ENCODE peak calls at places on chromosomes 16 and 17, in ten cellular contexts. One of them, this sample, is unnamed.
A peak's percentile ranks its signal among the peaks of the same experiment; 100 is the strongest.

GRCh38 chr16:566475-567361 is at the start of gene NHLRC4:
- DNase-seq in Daoy: peak; percentile 49
- DNase-seq in GM23338: peak; percentile 84
- DNase-seq in colonic mucosa: peak; percentile 76
- DNase-seq in H54: peak; percentile 82
- DNase-seq in GM03348: peak; percentile 65
- DNase-seq in islet precursor cell: peak; percentile 90
- DNase-seq in nucleus accumbens: no peak
- DNase-seq in AG10803: peak; percentile 29
- DNase-seq in stimulated activated CD8-positive, alpha-beta memory T cell treated with anti-CD3 and anti-CD28 coated beads, Interleukin-4, amount 100 ng/mL, for 1 hour: no peak
- DNase-seq in this sample: peak; percentile 81

GRCh38 chr17:44777394-44778348 is 18.9 kb downstream of the ADAM11 start:
- DNase-seq in colonic mucosa: no peak
- DNase-seq in H54: no peak
- DNase-seq in GM23338: no peak
- DNase-seq in stimulated activated CD8-positive, alpha-beta memory T cell treated with anti-CD3 and anti-CD28 coated beads, Interleukin-4, amount 100 ng/mL, for 1 hour: no peak
- DNase-seq in islet precursor cell: peak; percentile 60
- DNase-seq in GM03348: no peak
- DNase-seq in Daoy: no peak
- DNase-seq in nucleus accumbens: no peak
- DNase-seq in AG10803: no peak
- DNase-seq in this sample: no peak

GRCh38 chr17:48960834-48961515 is 7.4 kb downstream of the GIP start:
- DNase-seq in AG10803: no peak
- DNase-seq in GM03348: peak; percentile 37
- DNase-seq in Daoy: no peak
- DNase-seq in stimulated activated CD8-positive, alpha-beta memory T cell treated with anti-CD3 and anti-CD28 coated beads, Interleukin-4, amount 100 ng/mL, for 1 hour: no peak
- DNase-seq in islet precursor cell: peak; percentile 77
- DNase-seq in H54: no peak
- DNase-seq in colonic mucosa: no peak
- DNase-seq in nucleus accumbens: no peak
- DNase-seq in GM23338: peak; percentile 46
- DNase-seq in this sample: no peak

GRCh38 chr17:1967092-1967662 is 58.0 kb downstream of the RTN4RL1 start:
- DNase-seq in islet precursor cell: peak; percentile 93
- DNase-seq in GM23338: peak; percentile 74
- DNase-seq in stimulated activated CD8-positive, alpha-beta memory T cell treated with anti-CD3 and anti-CD28 coated beads, Interleukin-4, amount 100 ng/mL, for 1 hour: no peak
- DNase-seq in GM03348: no peak
- DNase-seq in nucleus accumbens: no peak
- DNase-seq in AG10803: no peak
- DNase-seq in H54: no peak
- DNase-seq in Daoy: no peak
- DNase-seq in colonic mucosa: no peak
- DNase-seq in this sample: no peak

GRCh38 chr16:4025428-4025827 is 90.8 kb downstream of the ADCY9 start:
- DNase-seq in AG10803: no peak
- DNase-seq in islet precursor cell: no peak
- DNase-seq in stimulated activated CD8-positive, alpha-beta memory T cell treated with anti-CD3 and anti-CD28 coated beads, Interleukin-4, amount 100 ng/mL, for 1 hour: no peak
- DNase-seq in GM03348: no peak
- DNase-seq in H54: no peak
- DNase-seq in Daoy: no peak
- DNase-seq in nucleus accumbens: no peak
- DNase-seq in colonic mucosa: no peak
- DNase-seq in GM23338: no peak
- DNase-seq in this sample: no peak

GRCh38 chr17:45438931-45439610 is 6.4 kb upstream of the ARHGAP27 start:
- DNase-seq in H54: no peak
- DNase-seq in islet precursor cell: peak; percentile 85
- DNase-seq in stimulated activated CD8-positive, alpha-beta memory T cell treated with anti-CD3 and anti-CD28 coated beads, Interleukin-4, amount 100 ng/mL, for 1 hour: no peak
- DNase-seq in GM23338: no peak
- DNase-seq in colonic mucosa: peak; percentile 64
- DNase-seq in AG10803: no peak
- DNase-seq in Daoy: no peak
- DNase-seq in GM03348: no peak
- DNase-seq in nucleus accumbens: no peak
- DNase-seq in this sample: no peak

GRCh38 chr17:51298508-51299371 is 38.4 kb downstream of the UTP18 start:
- DNase-seq in islet precursor cell: no peak
- DNase-seq in GM03348: peak; percentile 60
- DNase-seq in AG10803: peak; percentile 56
- DNase-seq in colonic mucosa: no peak
- DNase-seq in Daoy: peak; percentile 7
- DNase-seq in GM23338: peak; percentile 83
- DNase-seq in H54: peak; percentile 16
- DNase-seq in nucleus accumbens: no peak
- DNase-seq in stimulated activated CD8-positive, alpha-beta memory T cell treated with anti-CD3 and anti-CD28 coated beads, Interleukin-4, amount 100 ng/mL, for 1 hour: no peak
- DNase-seq in this sample: no peak

GRCh38 chr16:57123216-57123968 is 31.0 kb downstream of the CPNE2 start:
- DNase-seq in Daoy: peak; percentile 22
- DNase-seq in colonic mucosa: no peak
- DNase-seq in nucleus accumbens: no peak
- DNase-seq in islet precursor cell: no peak
- DNase-seq in GM03348: no peak
- DNase-seq in AG10803: no peak
- DNase-seq in stimulated activated CD8-positive, alpha-beta memory T cell treated with anti-CD3 and anti-CD28 coated beads, Interleukin-4, amount 100 ng/mL, for 1 hour: no peak
- DNase-seq in GM23338: no peak
- DNase-seq in H54: no peak
- DNase-seq in this sample: no peak

GRCh38 chr17:17849147-17849820 is 12.5 kb upstream of the SREBF1 start:
- DNase-seq in islet precursor cell: no peak
- DNase-seq in nucleus accumbens: no peak
- DNase-seq in AG10803: peak; percentile 79
- DNase-seq in H54: no peak
- DNase-seq in stimulated activated CD8-positive, alpha-beta memory T cell treated with anti-CD3 and anti-CD28 coated beads, Interleukin-4, amount 100 ng/mL, for 1 hour: peak; percentile 66
- DNase-seq in Daoy: peak; percentile 80
- DNase-seq in GM23338: no peak
- DNase-seq in colonic mucosa: peak; percentile 60
- DNase-seq in GM03348: peak; percentile 83
- DNase-seq in this sample: peak; percentile 88

GRCh38 chr17:18031955-18032354 is 7.0 kb downstream of the ATPAF2 start:
- DNase-seq in H54: no peak
- DNase-seq in nucleus accumbens: no peak
- DNase-seq in islet precursor cell: peak; percentile 83
- DNase-seq in Daoy: peak; percentile 78
- DNase-seq in GM03348: no peak
- DNase-seq in stimulated activated CD8-positive, alpha-beta memory T cell treated with anti-CD3 and anti-CD28 coated beads, Interleukin-4, amount 100 ng/mL, for 1 hour: no peak
- DNase-seq in GM23338: no peak
- DNase-seq in AG10803: no peak
- DNase-seq in colonic mucosa: no peak
- DNase-seq in this sample: no peak

GRCh38 chr16:79400462-79401149 is 199.9 kb downstream of the MAF start:
- DNase-seq in H54: no peak
- DNase-seq in islet precursor cell: peak; percentile 79
- DNase-seq in GM23338: no peak
- DNase-seq in GM03348: no peak
- DNase-seq in nucleus accumbens: no peak
- DNase-seq in colonic mucosa: peak; percentile 50
- DNase-seq in Daoy: no peak
- DNase-seq in AG10803: no peak
- DNase-seq in stimulated activated CD8-positive, alpha-beta memory T cell treated with anti-CD3 and anti-CD28 coated beads, Interleukin-4, amount 100 ng/mL, for 1 hour: no peak
- DNase-seq in this sample: peak; percentile 69

GRCh38 chr17:60280673-60281072 is 111.3 kb downstream of the USP32 start:
- DNase-seq in nucleus accumbens: no peak
- DNase-seq in stimulated activated CD8-positive, alpha-beta memory T cell treated with anti-CD3 and anti-CD28 coated beads, Interleukin-4, amount 100 ng/mL, for 1 hour: no peak
- DNase-seq in Daoy: no peak
- DNase-seq in AG10803: no peak
- DNase-seq in colonic mucosa: no peak
- DNase-seq in islet precursor cell: no peak
- DNase-seq in GM23338: no peak
- DNase-seq in GM03348: no peak
- DNase-seq in H54: no peak
- DNase-seq in this sample: no peak

GRCh38 chr16:50407351-50407750 is 38.6 kb upstream of the BRD7 start:
- DNase-seq in islet precursor cell: no peak
- DNase-seq in AG10803: no peak
- DNase-seq in H54: no peak
- DNase-seq in Daoy: no peak
- DNase-seq in GM23338: peak; percentile 35
- DNase-seq in stimulated activated CD8-positive, alpha-beta memory T cell treated with anti-CD3 and anti-CD28 coated beads, Interleukin-4, amount 100 ng/mL, for 1 hour: no peak
- DNase-seq in nucleus accumbens: no peak
- DNase-seq in colonic mucosa: no peak
- DNase-seq in GM03348: no peak
- DNase-seq in this sample: no peak

GRCh38 chr16:19179890-19180490 is 11.9 kb downstream of the SYT17 start:
- DNase-seq in stimulated activated CD8-positive, alpha-beta memory T cell treated with anti-CD3 and anti-CD28 coated beads, Interleukin-4, amount 100 ng/mL, for 1 hour: no peak
- DNase-seq in colonic mucosa: peak; percentile 71
- DNase-seq in nucleus accumbens: peak; percentile 11
- DNase-seq in AG10803: peak; percentile 48
- DNase-seq in GM03348: peak; percentile 83
- DNase-seq in GM23338: peak; percentile 82
- DNase-seq in islet precursor cell: peak; percentile 68
- DNase-seq in Daoy: peak; percentile 53
- DNase-seq in H54: peak; percentile 63
- DNase-seq in this sample: peak; percentile 66

GRCh38 chr16:47493358-47494337 is 32.5 kb downstream of the PHKB start:
- DNase-seq in islet precursor cell: no peak
- DNase-seq in Daoy: no peak
- DNase-seq in stimulated activated CD8-positive, alpha-beta memory T cell treated with anti-CD3 and anti-CD28 coated beads, Interleukin-4, amount 100 ng/mL, for 1 hour: no peak
- DNase-seq in AG10803: no peak
- DNase-seq in GM23338: no peak
- DNase-seq in GM03348: no peak
- DNase-seq in colonic mucosa: no peak
- DNase-seq in nucleus accumbens: no peak
- DNase-seq in H54: no peak
- DNase-seq in this sample: no peak

GRCh38 chr16:31267332-31268032 is 7.7 kb downstream of the ITGAM start:
- DNase-seq in GM03348: no peak
- DNase-seq in nucleus accumbens: no peak
- DNase-seq in H54: no peak
- DNase-seq in islet precursor cell: no peak
- DNase-seq in AG10803: no peak
- DNase-seq in stimulated activated CD8-positive, alpha-beta memory T cell treated with anti-CD3 and anti-CD28 coated beads, Interleukin-4, amount 100 ng/mL, for 1 hour: no peak
- DNase-seq in Daoy: peak; percentile 67
- DNase-seq in colonic mucosa: no peak
- DNase-seq in GM23338: no peak
- DNase-seq in this sample: no peak

GRCh38 chr16:21666772-21667171 is 3.0 kb downstream of the OTOA start:
- DNase-seq in nucleus accumbens: no peak
- DNase-seq in H54: no peak
- DNase-seq in islet precursor cell: peak; percentile 73
- DNase-seq in Daoy: no peak
- DNase-seq in GM03348: no peak
- DNase-seq in stimulated activated CD8-positive, alpha-beta memory T cell treated with anti-CD3 and anti-CD28 coated beads, Interleukin-4, amount 100 ng/mL, for 1 hour: no peak
- DNase-seq in colonic mucosa: no peak
- DNase-seq in GM23338: peak; percentile 19
- DNase-seq in AG10803: no peak
- DNase-seq in this sample: no peak

GRCh38 chr16:82728901-82729300 is 102.1 kb downstream of the CDH13 start:
- DNase-seq in stimulated activated CD8-positive, alpha-beta memory T cell treated with anti-CD3 and anti-CD28 coated beads, Interleukin-4, amount 100 ng/mL, for 1 hour: no peak
- DNase-seq in AG10803: no peak
- DNase-seq in Daoy: no peak
- DNase-seq in nucleus accumbens: no peak
- DNase-seq in islet precursor cell: no peak
- DNase-seq in colonic mucosa: no peak
- DNase-seq in GM03348: no peak
- DNase-seq in H54: no peak
- DNase-seq in GM23338: no peak
- DNase-seq in this sample: no peak

GRCh38 chr17:43670645-43671074 is 8.9 kb upstream of the MEOX1 start:
- DNase-seq in stimulated activated CD8-positive, alpha-beta memory T cell treated with anti-CD3 and anti-CD28 coated beads, Interleukin-4, amount 100 ng/mL, for 1 hour: no peak
- DNase-seq in colonic mucosa: no peak
- DNase-seq in AG10803: no peak
- DNase-seq in Daoy: no peak
- DNase-seq in GM03348: no peak
- DNase-seq in nucleus accumbens: no peak
- DNase-seq in H54: no peak
- DNase-seq in GM23338: no peak
- DNase-seq in islet precursor cell: no peak
- DNase-seq in this sample: no peak

GRCh38 chr17:46737331-46737730 is 81.2 kb downstream of the WNT3 start:
- DNase-seq in AG10803: no peak
- DNase-seq in nucleus accumbens: no peak
- DNase-seq in stimulated activated CD8-positive, alpha-beta memory T cell treated with anti-CD3 and anti-CD28 coated beads, Interleukin-4, amount 100 ng/mL, for 1 hour: no peak
- DNase-seq in colonic mucosa: no peak
- DNase-seq in islet precursor cell: no peak
- DNase-seq in GM23338: no peak
- DNase-seq in H54: no peak
- DNase-seq in GM03348: no peak
- DNase-seq in Daoy: no peak
- DNase-seq in this sample: no peak

GRCh38 chr17:4580291-4580690 is 4.0 kb upstream of the SMTNL2 start:
- DNase-seq in stimulated activated CD8-positive, alpha-beta memory T cell treated with anti-CD3 and anti-CD28 coated beads, Interleukin-4, amount 100 ng/mL, for 1 hour: no peak
- DNase-seq in H54: no peak
- DNase-seq in nucleus accumbens: no peak
- DNase-seq in islet precursor cell: peak; percentile 83
- DNase-seq in colonic mucosa: no peak
- DNase-seq in GM03348: no peak
- DNase-seq in Daoy: no peak
- DNase-seq in GM23338: no peak
- DNase-seq in AG10803: no peak
- DNase-seq in this sample: no peak

GRCh38 chr17:7294614-7295153 is at the start of gene YBX2:
- DNase-seq in H54: no peak
- DNase-seq in islet precursor cell: peak; percentile 94
- DNase-seq in AG10803: no peak
- DNase-seq in nucleus accumbens: no peak
- DNase-seq in GM23338: peak; percentile 98
- DNase-seq in Daoy: peak; percentile 92
- DNase-seq in GM03348: peak; percentile 68
- DNase-seq in colonic mucosa: peak; percentile 94
- DNase-seq in stimulated activated CD8-positive, alpha-beta memory T cell treated with anti-CD3 and anti-CD28 coated beads, Interleukin-4, amount 100 ng/mL, for 1 hour: peak; percentile 50
- DNase-seq in this sample: peak; percentile 97

GRCh38 chr16:12110361-12111107 is 134.0 kb downstream of the SNX29 start:
- DNase-seq in AG10803: no peak
- DNase-seq in GM03348: no peak
- DNase-seq in islet precursor cell: no peak
- DNase-seq in Daoy: no peak
- DNase-seq in stimulated activated CD8-positive, alpha-beta memory T cell treated with anti-CD3 and anti-CD28 coated beads, Interleukin-4, amount 100 ng/mL, for 1 hour: no peak
- DNase-seq in colonic mucosa: no peak
- DNase-seq in GM23338: no peak
- DNase-seq in nucleus accumbens: no peak
- DNase-seq in H54: no peak
- DNase-seq in this sample: no peak

GRCh38 chr16:54812229-54812628 is 118.4 kb upstream of the IRX5 start:
- DNase-seq in AG10803: peak; percentile 34
- DNase-seq in H54: no peak
- DNase-seq in colonic mucosa: no peak
- DNase-seq in islet precursor cell: no peak
- DNase-seq in Daoy: no peak
- DNase-seq in GM23338: no peak
- DNase-seq in GM03348: peak; percentile 24
- DNase-seq in stimulated activated CD8-positive, alpha-beta memory T cell treated with anti-CD3 and anti-CD28 coated beads, Interleukin-4, amount 100 ng/mL, for 1 hour: no peak
- DNase-seq in nucleus accumbens: no peak
- DNase-seq in this sample: no peak

GRCh38 chr17:78781339-78782304 is at the start of gene CYTH1:
- DNase-seq in H54: no peak
- DNase-seq in colonic mucosa: peak; percentile 46
- DNase-seq in stimulated activated CD8-positive, alpha-beta memory T cell treated with anti-CD3 and anti-CD28 coated beads, Interleukin-4, amount 100 ng/mL, for 1 hour: no peak
- DNase-seq in AG10803: no peak
- DNase-seq in islet precursor cell: peak; percentile 77
- DNase-seq in nucleus accumbens: peak; percentile 31
- DNase-seq in GM03348: peak; percentile 48
- DNase-seq in Daoy: peak; percentile 47
- DNase-seq in GM23338: peak; percentile 62
- DNase-seq in this sample: peak; percentile 52

GRCh38 chr16:68737046-68737729 is at the start of gene CDH1:
- DNase-seq in nucleus accumbens: no peak
- DNase-seq in colonic mucosa: peak; percentile 97
- DNase-seq in AG10803: no peak
- DNase-seq in H54: no peak
- DNase-seq in GM23338: peak; percentile 98
- DNase-seq in stimulated activated CD8-positive, alpha-beta memory T cell treated with anti-CD3 and anti-CD28 coated beads, Interleukin-4, amount 100 ng/mL, for 1 hour: no peak
- DNase-seq in GM03348: no peak
- DNase-seq in islet precursor cell: peak; percentile 95
- DNase-seq in Daoy: no peak
- DNase-seq in this sample: peak; percentile 96

GRCh38 chr17:46127524-46127923 is 65.7 kb downstream of the KANSL1 start:
- DNase-seq in islet precursor cell: no peak
- DNase-seq in AG10803: no peak
- DNase-seq in Daoy: no peak
- DNase-seq in GM03348: no peak
- DNase-seq in stimulated activated CD8-positive, alpha-beta memory T cell treated with anti-CD3 and anti-CD28 coated beads, Interleukin-4, amount 100 ng/mL, for 1 hour: no peak
- DNase-seq in colonic mucosa: no peak
- DNase-seq in nucleus accumbens: no peak
- DNase-seq in H54: no peak
- DNase-seq in GM23338: no peak
- DNase-seq in this sample: no peak

GRCh38 chr16:49019826-49020401 is 261.7 kb downstream of the CBLN1 start:
- DNase-seq in GM03348: no peak
- DNase-seq in GM23338: no peak
- DNase-seq in stimulated activated CD8-positive, alpha-beta memory T cell treated with anti-CD3 and anti-CD28 coated beads, Interleukin-4, amount 100 ng/mL, for 1 hour: no peak
- DNase-seq in colonic mucosa: no peak
- DNase-seq in AG10803: no peak
- DNase-seq in H54: no peak
- DNase-seq in Daoy: peak; percentile 67
- DNase-seq in nucleus accumbens: no peak
- DNase-seq in islet precursor cell: no peak
- DNase-seq in this sample: no peak